ENCODE peak calls at places on chromosomes 2 and 18, in eight cellular contexts. One of them, this sample, is unnamed.
A peak's percentile ranks its signal among the peaks of the same experiment; 100 is the strongest.

GRCh38 chr2:192267484-192267883 is 72.8 kb upstream of the TMEFF2 start:
- DNase-seq in neural progenitor cell: no peak
- DNase-seq in GM23338: no peak
- DNase-seq in astrocyte: peak; percentile 83
- DNase-seq in PC-9: no peak
- DNase-seq in fibroblast of lung: peak; percentile 92
- DNase-seq in HCT116: no peak
- DNase-seq in GM23248: peak; percentile 88
- DNase-seq in this sample: no peak

GRCh38 chr2:38528008-38528442 is 74.7 kb downstream of the HNRNPLL start:
- DNase-seq in PC-9: peak; percentile 44
- DNase-seq in GM23248: peak; percentile 90
- DNase-seq in fibroblast of lung: peak; percentile 58
- DNase-seq in HCT116: no peak
- DNase-seq in astrocyte: peak; percentile 61
- DNase-seq in GM23338: peak; percentile 79
- DNase-seq in neural progenitor cell: peak; percentile 78
- DNase-seq in this sample: peak; percentile 55

GRCh38 chr2:112836695-112837117 is at the start of gene IL1B:
- DNase-seq in fibroblast of lung: peak; percentile 46
- DNase-seq in GM23338: no peak
- DNase-seq in PC-9: peak; percentile 93
- DNase-seq in astrocyte: peak; percentile 77
- DNase-seq in GM23248: peak; percentile 91
- DNase-seq in neural progenitor cell: no peak
- DNase-seq in HCT116: no peak
- DNase-seq in this sample: peak; percentile 40

GRCh38 chr2:60337142-60337497 is 216.3 kb downstream of the BCL11A start:
- DNase-seq in GM23248: no peak
- DNase-seq in HCT116: no peak
- DNase-seq in fibroblast of lung: no peak
- DNase-seq in astrocyte: no peak
- DNase-seq in neural progenitor cell: peak; percentile 52
- DNase-seq in PC-9: no peak
- DNase-seq in GM23338: peak; percentile 67
- DNase-seq in this sample: no peak

GRCh38 chr2:222424281-222424728 is at the start of gene SGPP2:
- DNase-seq in GM23338: peak; percentile 70
- DNase-seq in astrocyte: no peak
- DNase-seq in PC-9: peak; percentile 53
- DNase-seq in HCT116: no peak
- DNase-seq in neural progenitor cell: peak; percentile 45
- DNase-seq in fibroblast of lung: no peak
- DNase-seq in GM23248: no peak
- DNase-seq in this sample: peak; percentile 56

GRCh38 chr2:181876614-181877063 is 14.9 kb upstream of the ITPRID2 start:
- DNase-seq in HCT116: peak; percentile 99
- DNase-seq in fibroblast of lung: peak; percentile 51
- DNase-seq in GM23338: no peak
- DNase-seq in GM23248: peak; percentile 75
- DNase-seq in PC-9: peak; percentile 88
- DNase-seq in astrocyte: peak; percentile 32
- DNase-seq in neural progenitor cell: no peak
- DNase-seq in this sample: peak; percentile 67

GRCh38 chr2:43060435-43061016 is 165.9 kb downstream of the ZFP36L2 start:
- DNase-seq in HCT116: no peak
- DNase-seq in GM23248: no peak
- DNase-seq in astrocyte: no peak
- DNase-seq in fibroblast of lung: no peak
- DNase-seq in PC-9: no peak
- DNase-seq in neural progenitor cell: no peak
- DNase-seq in GM23338: no peak
- DNase-seq in this sample: no peak

GRCh38 chr2:19038096-19039015 is 320.1 kb downstream of the OSR1 start:
- DNase-seq in astrocyte: peak; percentile 90
- DNase-seq in fibroblast of lung: peak; percentile 68
- DNase-seq in HCT116: no peak
- DNase-seq in GM23248: peak; percentile 88
- DNase-seq in PC-9: no peak
- DNase-seq in neural progenitor cell: no peak
- DNase-seq in GM23338: no peak
- DNase-seq in this sample: no peak

GRCh38 chr2:67565761-67566160 is 168.6 kb downstream of the ETAA1 start:
- DNase-seq in HCT116: no peak
- DNase-seq in GM23338: no peak
- DNase-seq in fibroblast of lung: peak; percentile 80
- DNase-seq in neural progenitor cell: no peak
- DNase-seq in GM23248: peak; percentile 96
- DNase-seq in astrocyte: peak; percentile 96
- DNase-seq in PC-9: no peak
- DNase-seq in this sample: peak; percentile 47

GRCh38 chr18:26875040-26875654 is 9.6 kb upstream of the AQP4 start:
- DNase-seq in fibroblast of lung: no peak
- DNase-seq in GM23338: no peak
- DNase-seq in HCT116: no peak
- DNase-seq in GM23248: no peak
- DNase-seq in astrocyte: no peak
- DNase-seq in PC-9: no peak
- DNase-seq in neural progenitor cell: no peak
- DNase-seq in this sample: peak; percentile 23

GRCh38 chr2:241036964-241037421 is 38.6 kb downstream of the SNED1 start:
- DNase-seq in fibroblast of lung: no peak
- DNase-seq in GM23338: peak; percentile 59
- DNase-seq in PC-9: no peak
- DNase-seq in HCT116: no peak
- DNase-seq in neural progenitor cell: no peak
- DNase-seq in astrocyte: no peak
- DNase-seq in GM23248: no peak
- DNase-seq in this sample: no peak

GRCh38 chr18:41858761-41859555 is 96.1 kb upstream of the PIK3C3 start:
- DNase-seq in PC-9: no peak
- DNase-seq in GM23248: no peak
- DNase-seq in neural progenitor cell: no peak
- DNase-seq in astrocyte: no peak
- DNase-seq in HCT116: no peak
- DNase-seq in fibroblast of lung: no peak
- DNase-seq in GM23338: no peak
- DNase-seq in this sample: no peak

DNA sequence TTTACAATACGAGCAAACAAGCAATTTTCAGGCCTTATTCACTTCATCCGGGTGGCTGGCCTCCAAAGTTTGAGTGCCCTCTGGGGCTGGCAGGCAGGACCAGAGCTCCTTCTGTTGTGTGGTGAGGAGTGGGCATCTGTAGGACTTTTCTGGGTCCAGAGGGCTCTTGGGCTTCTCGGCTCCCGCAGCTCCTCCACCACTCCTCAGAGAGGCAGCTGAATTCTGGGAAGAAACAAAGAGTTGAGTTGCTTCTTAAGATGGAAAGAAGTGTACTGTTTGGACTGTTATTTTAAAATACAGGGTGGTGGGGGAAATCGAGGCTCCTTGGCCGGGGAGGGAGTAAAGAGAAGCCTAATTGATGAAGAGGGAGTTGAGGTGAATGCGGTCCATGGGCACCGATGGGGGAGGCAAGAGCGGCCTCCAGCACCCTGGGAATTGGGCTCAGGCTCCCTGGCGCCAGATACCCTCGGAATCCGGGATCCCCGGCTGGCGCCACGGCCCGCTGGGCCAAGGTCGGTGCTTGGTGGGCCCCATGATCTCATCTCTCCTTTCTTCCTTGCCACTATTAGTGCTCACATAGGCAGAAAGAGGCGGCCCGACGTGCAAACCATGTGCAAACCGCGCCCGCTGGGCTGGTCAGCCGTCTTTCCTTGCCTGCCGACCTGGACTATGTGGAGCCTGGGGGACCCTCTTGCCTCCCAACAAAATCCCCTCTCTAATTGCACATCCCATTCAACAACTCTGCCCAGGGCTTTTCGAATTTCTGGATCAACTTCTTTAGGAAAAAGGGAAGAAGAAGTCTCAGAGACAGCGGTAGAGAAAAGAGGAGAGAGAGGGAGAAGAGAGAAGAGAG is 664 bp upstream of the SIX3 start:
- DNase-seq in GM23338: no peak
- DNase-seq in HCT116: no peak
- DNase-seq in neural progenitor cell: peak; percentile 72
- DNase-seq in PC-9: no peak
- DNase-seq in GM23248: no peak
- DNase-seq in astrocyte: no peak
- DNase-seq in fibroblast of lung: no peak
- DNase-seq in this sample: no peak
- TF ChIP-seq EZH2 in GM23338: peak; percentile 90
- TF ChIP-seq EZH2 in HCT116: no peak
- TF ChIP-seq EZH2 in neural progenitor cell: peak; percentile 12
- TF ChIP-seq EZH2 in PC-9: no peak
- TF ChIP-seq EZH2 in GM23248: peak; percentile 32
- TF ChIP-seq EZH2 in astrocyte: no peak
- TF ChIP-seq EZH2 in fibroblast of lung: peak; percentile 36
- TF ChIP-seq EZH2 in this sample: peak; percentile 99

DNA sequence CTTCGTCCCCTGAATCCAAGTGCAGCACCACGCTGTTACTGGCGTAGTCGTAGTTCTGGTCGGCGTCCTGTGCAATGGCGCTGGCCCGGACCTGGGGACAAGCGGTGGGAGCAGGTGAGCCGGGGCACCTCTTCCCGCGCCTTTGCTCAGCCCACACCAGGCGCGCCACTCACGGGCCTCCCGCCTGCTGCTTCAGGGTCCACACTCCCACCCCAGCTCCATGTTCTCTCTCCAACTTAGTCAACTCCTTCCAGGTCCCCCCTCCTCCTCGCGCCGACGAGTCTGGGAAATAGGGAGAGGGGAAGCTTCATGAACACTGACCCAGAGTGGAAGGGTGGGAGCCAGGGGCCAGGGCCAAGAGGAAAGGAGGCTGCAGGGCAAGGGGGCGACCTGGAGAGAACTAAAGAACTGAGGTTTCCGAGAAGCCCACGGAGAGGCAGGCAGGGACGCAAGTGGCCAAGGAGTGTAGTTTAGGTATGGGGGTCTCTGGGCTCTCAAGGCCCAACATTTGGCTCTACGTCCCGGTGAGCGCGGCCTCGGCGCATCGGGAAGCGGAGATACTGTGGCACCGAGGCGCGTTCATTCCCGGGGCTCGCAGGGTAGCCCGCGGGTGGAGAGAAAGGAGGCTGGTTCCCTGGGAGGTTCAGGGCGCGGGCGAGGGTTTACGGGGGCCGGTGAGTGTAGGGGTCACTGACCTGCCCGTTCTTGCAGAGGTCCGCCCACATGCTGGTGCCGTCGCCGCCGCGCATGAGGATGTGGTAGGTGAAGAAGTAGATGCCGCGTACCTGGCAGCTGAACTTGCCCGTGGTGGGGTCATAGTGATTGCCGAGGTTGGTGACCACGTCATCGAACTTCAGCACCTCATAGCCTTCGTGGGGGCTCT is 1.4 kb downstream of the C1QL2 start:
- DNase-seq in neural progenitor cell: no peak
- DNase-seq in GM23338: peak; percentile 57
- DNase-seq in HCT116: no peak
- DNase-seq in GM23248: no peak
- DNase-seq in fibroblast of lung: no peak
- DNase-seq in astrocyte: no peak
- DNase-seq in PC-9: no peak
- DNase-seq in this sample: no peak
- TF ChIP-seq EZH2 in neural progenitor cell: peak; percentile 94
- TF ChIP-seq EZH2 in GM23338: peak; percentile 65
- TF ChIP-seq EZH2 in HCT116: no peak
- TF ChIP-seq EZH2 in GM23248: peak; percentile 19
- TF ChIP-seq EZH2 in fibroblast of lung: no peak
- TF ChIP-seq EZH2 in astrocyte: peak; percentile 6
- TF ChIP-seq EZH2 in PC-9: no peak
- TF ChIP-seq EZH2 in this sample: peak; percentile 86

DNA sequence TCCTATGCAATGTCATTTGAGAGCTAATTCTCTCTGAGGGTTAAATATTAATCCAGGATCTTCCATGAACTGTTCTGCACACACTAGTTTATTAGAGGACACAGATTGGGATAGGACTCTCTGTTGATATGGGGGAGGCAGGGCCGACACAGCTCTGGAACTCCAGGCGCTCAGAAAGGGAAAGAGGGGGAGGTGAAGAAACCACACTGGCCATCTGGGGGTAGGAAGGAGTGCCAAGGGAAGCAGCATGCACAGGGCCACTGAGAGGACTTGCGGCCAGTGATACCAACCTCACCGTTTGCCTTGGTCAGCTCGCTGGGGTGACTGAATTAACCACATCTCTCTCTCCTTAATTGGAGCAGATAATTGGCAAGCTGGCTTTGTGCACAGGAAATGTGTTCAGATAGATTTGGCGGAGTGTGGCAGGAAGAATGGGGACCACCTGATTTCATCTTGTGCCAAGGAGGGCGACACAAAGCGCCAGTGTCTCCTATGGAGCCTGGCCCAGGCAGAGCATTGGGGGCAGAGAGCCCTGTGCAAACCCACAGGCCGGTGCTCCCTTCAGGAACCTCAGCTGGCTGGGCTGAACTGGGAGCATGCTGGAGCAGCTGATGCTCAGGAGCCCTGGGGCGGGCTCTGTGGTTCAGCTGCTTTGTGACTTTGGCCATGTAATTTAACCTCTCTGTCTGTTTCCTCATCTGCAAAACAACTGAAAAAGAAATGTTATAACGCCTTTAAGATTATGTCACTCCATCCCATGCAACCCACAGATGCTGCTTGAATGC is 114.8 kb upstream of the STON1 start:
- DNase-seq in fibroblast of lung: peak; percentile 10
- DNase-seq in astrocyte: peak; percentile 39
- DNase-seq in HCT116: no peak
- DNase-seq in GM23248: peak; percentile 54
- DNase-seq in GM23338: peak; percentile 21
- DNase-seq in PC-9: peak; percentile 40
- DNase-seq in neural progenitor cell: peak; percentile 17
- DNase-seq in this sample: no peak
- TF ChIP-seq EZH2 in fibroblast of lung: no peak
- TF ChIP-seq EZH2 in astrocyte: no peak
- TF ChIP-seq EZH2 in HCT116: no peak
- TF ChIP-seq EZH2 in GM23248: no peak
- TF ChIP-seq EZH2 in GM23338: no peak
- TF ChIP-seq EZH2 in PC-9: no peak
- TF ChIP-seq EZH2 in neural progenitor cell: no peak
- TF ChIP-seq EZH2 in this sample: no peak

GRCh38 chr2:169365093-169365483 is 2.8 kb upstream of the LRP2 start:
- DNase-seq in astrocyte: no peak
- DNase-seq in PC-9: no peak
- DNase-seq in neural progenitor cell: no peak
- DNase-seq in HCT116: no peak
- DNase-seq in GM23338: peak; percentile 10
- DNase-seq in GM23248: no peak
- DNase-seq in fibroblast of lung: no peak
- DNase-seq in this sample: no peak

GRCh38 chr2:169362346-169363026 is at the start of gene LRP2:
- DNase-seq in neural progenitor cell: peak; percentile 74
- DNase-seq in GM23248: peak; percentile 19
- DNase-seq in PC-9: no peak
- DNase-seq in fibroblast of lung: no peak
- DNase-seq in astrocyte: no peak
- DNase-seq in HCT116: no peak
- DNase-seq in GM23338: peak; percentile 55
- DNase-seq in this sample: peak; percentile 39

GRCh38 chr2:169363027-169363569 is 764 bp upstream of the LRP2 start:
- DNase-seq in GM23248: no peak
- DNase-seq in HCT116: no peak
- DNase-seq in astrocyte: no peak
- DNase-seq in GM23338: peak; percentile 38
- DNase-seq in PC-9: no peak
- DNase-seq in neural progenitor cell: peak; percentile 37
- DNase-seq in fibroblast of lung: no peak
- DNase-seq in this sample: no peak

GRCh38 chr2:169361706-169362345 is 508 bp downstream of the LRP2 start:
- DNase-seq in neural progenitor cell: peak; percentile 72
- DNase-seq in GM23248: peak; percentile 42
- DNase-seq in astrocyte: no peak
- DNase-seq in HCT116: no peak
- DNase-seq in PC-9: no peak
- DNase-seq in GM23338: peak; percentile 50
- DNase-seq in fibroblast of lung: no peak
- DNase-seq in this sample: peak; percentile 71

GRCh38 chr2:169363570-169364150 is 1.3 kb upstream of the LRP2 start:
- DNase-seq in GM23248: peak; percentile 28
- DNase-seq in GM23338: peak; percentile 53
- DNase-seq in HCT116: no peak
- DNase-seq in PC-9: no peak
- DNase-seq in neural progenitor cell: peak; percentile 76
- DNase-seq in astrocyte: no peak
- DNase-seq in fibroblast of lung: peak; percentile 8
- DNase-seq in this sample: peak; percentile 62
- TF ChIP-seq EZH2 in GM23248: no peak
- TF ChIP-seq EZH2 in GM23338: peak; percentile 38
- TF ChIP-seq EZH2 in HCT116: no peak
- TF ChIP-seq EZH2 in PC-9: no peak
- TF ChIP-seq EZH2 in neural progenitor cell: no peak
- TF ChIP-seq EZH2 in astrocyte: peak; percentile 79
- TF ChIP-seq EZH2 in fibroblast of lung: peak; percentile 13
- TF ChIP-seq EZH2 in this sample: no peak